ENCODE peak calls at places on chromosome 20, in eight cellular contexts. U, L, Y, M, B, X, S and E are unnamed samples.

GRCh38 chr20:37479925-37480691 is 40.9 kb upstream of the NNAT start:
- DNase-seq in M (peak), Y (no peak), X (no peak), L (no peak), U (no peak), S (no peak), B (no peak), E (no peak)

GRCh38 chr20:59958626-59959025 is 403 bp downstream of the CDH26 start:
- DNase-seq in U (no peak), M (no peak), L (no peak), Y (no peak), B (no peak), X (no peak), S (no peak), E (no peak)

GRCh38 chr20:36932476-36933426 is 18.8 kb downstream of the SAMHD1 start:
- DNase-seq in M (no peak), U (no peak), Y (peak), B (no peak), S (peak), X (no peak), L (peak), E (no peak)

GRCh38 chr20:11516448-11516847 is 401.2 kb upstream of the BTBD3 start:
- DNase-seq in L (no peak), M (no peak), X (no peak), S (no peak), U (no peak), Y (no peak), B (no peak), E (no peak)

GRCh38 chr20:58188496-58188895 is 40.0 kb downstream of the ANKRD60 start:
- DNase-seq in B (no peak), X (no peak), U (no peak), L (no peak), S (no peak), M (no peak), Y (no peak), E (no peak)

GRCh38 chr20:4406627-4407026 is 315.1 kb upstream of the PRND start:
- DNase-seq in U (no peak), X (no peak), Y (peak), B (no peak), S (peak), L (peak), M (no peak), E (no peak)

GRCh38 chr20:25246182-25246943 is 1.5 kb upstream of the PYGB start:
- DNase-seq in S (peak), L (peak), U (no peak), M (no peak), Y (no peak), X (no peak), B (no peak), E (no peak)

GRCh38 chr20:62887147-62887859 is 25.7 kb upstream of the TCFL5 start:
- DNase-seq in Y (peak), U (peak), B (no peak), L (peak), M (no peak), X (no peak), S (peak), E (no peak)

GRCh38 chr20:49775229-49775693 is 37.4 kb upstream of the SLC9A8 start:
- DNase-seq in L (peak), X (peak), Y (peak), S (peak), U (no peak), M (peak), B (no peak), E (peak)

GRCh38 chr20:46011631-46012482 is 3.1 kb downstream of the MMP9 start:
- DNase-seq in L (peak), M (no peak), B (peak), Y (peak), U (no peak), X (peak), S (peak), E (no peak)

GRCh38 chr20:34834459-34834893 is 9.0 kb upstream of the NCOA6 start:
- DNase-seq in L (peak), M (no peak), Y (peak), B (no peak), X (no peak), S (peak), U (no peak), E (no peak)

GRCh38 chr20:50348118-50348517 is 157.5 kb downstream of the CEBPB start:
- DNase-seq in Y (no peak), X (no peak), S (no peak), U (no peak), L (no peak), M (peak), B (no peak), E (no peak)

GRCh38 chr20:46049815-46050214 is 20.8 kb downstream of the SLC12A5 start:
- DNase-seq in U (no peak), B (no peak), S (no peak), Y (no peak), X (no peak), L (no peak), M (no peak), E (no peak)

GRCh38 chr20:20480689-20481088 is 112.8 kb downstream of the INSM1 start:
- DNase-seq in L (peak), U (no peak), X (no peak), Y (peak), S (peak), M (no peak), B (no peak), E (no peak)

GRCh38 chr20:33704197-33704924 is 15.7 kb downstream of the PXMP4 start:
- DNase-seq in Y (no peak), M (no peak), B (no peak), X (no peak), L (peak), S (no peak), U (no peak), E (no peak)

GRCh38 chr20:44695295-44696230 is 19.6 kb upstream of the CCN5 start:
- DNase-seq in M (no peak), X (no peak), U (no peak), B (no peak), L (peak), Y (peak), S (peak), E (no peak)

GRCh38 chr20:50534567-50534966 is 24.4 kb downstream of the PTPN1 start:
- DNase-seq in U (no peak), S (peak), L (peak), X (no peak), B (no peak), Y (peak), M (no peak), E (no peak)

GRCh38 chr20:37686762-37687477 is 6.9 kb upstream of the CTNNBL1 start:
- DNase-seq in L (peak), B (no peak), S (peak), U (no peak), X (no peak), M (no peak), Y (peak), E (no peak)

GRCh38 chr20:58044286-58044685 is 184.2 kb downstream of the ANKRD60 start:
- DNase-seq in B (no peak), X (no peak), Y (no peak), U (no peak), L (no peak), S (no peak), M (no peak), E (no peak)

DNA sequence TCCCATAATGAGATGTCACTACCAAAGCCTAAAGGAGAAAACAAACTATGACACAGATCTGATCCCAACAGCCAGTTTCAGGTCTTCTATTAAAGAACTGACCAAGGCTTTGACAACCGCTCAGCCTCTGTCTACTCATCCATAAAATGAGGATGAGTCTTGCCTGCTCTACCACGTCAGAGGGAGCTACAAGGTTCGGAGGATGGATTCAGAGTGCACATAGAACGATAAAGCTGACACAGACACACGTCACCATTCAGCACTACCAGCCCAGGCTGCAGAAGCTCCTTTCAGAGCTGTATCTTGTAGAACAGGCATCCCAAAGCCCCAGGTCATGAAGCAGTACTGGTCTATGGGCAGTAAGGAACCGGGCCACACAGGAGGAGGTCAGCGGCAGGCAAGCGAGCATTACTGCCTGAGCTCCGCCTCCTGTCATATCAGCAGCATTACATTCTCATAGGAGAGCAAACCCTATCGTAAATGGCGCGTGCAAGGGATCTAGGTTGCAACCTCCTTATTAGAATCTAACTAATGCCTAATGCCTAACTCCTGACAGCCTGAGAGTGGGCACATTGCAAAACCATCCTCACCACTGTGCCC is 25.1 kb downstream of the KIF16B start:
- DNase-seq in L (no peak), X (no peak), U (no peak), M (no peak), Y (no peak), S (no peak), B (no peak), E (no peak)
- TF ChIP-seq CTCF in L (no peak), X (no peak), U (no peak), M (no peak), Y (no peak), S (no peak), B (no peak), E (no peak)

GRCh38 chr20:48453477-48454093 is 374.2 kb downstream of the PREX1 start:
- DNase-seq in B (no peak), L (no peak), M (no peak), S (no peak), U (no peak), X (no peak), Y (no peak), E (no peak)
- TF ChIP-seq CTCF in B (no peak), L (no peak), M (no peak), S (no peak), U (no peak), X (no peak), Y (no peak), E (no peak)

DNA sequence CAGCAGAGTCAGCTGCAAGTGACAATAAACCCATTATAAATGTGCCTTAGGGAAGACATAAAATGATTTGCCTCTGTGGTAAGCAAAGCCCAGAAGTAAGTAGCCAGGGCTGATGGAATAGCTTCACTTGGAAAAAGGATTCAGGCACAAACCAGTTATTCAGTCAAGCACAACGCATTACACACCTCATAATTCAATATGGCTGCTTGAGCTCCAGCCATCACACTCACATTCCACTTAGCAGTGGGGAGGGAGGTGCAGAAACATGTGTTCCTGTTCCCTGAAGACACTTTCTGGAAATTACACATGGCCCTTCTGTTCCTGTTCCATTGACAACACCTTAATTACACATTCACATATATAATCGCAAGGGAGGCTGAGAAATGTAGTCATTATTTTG is 231.3 kb downstream of the PREX1 start:
- DNase-seq in M (no peak), X (no peak), Y (no peak), S (no peak), L (no peak), U (no peak), B (no peak), E (no peak)
- TF ChIP-seq CTCF in M (no peak), X (no peak), Y (no peak), S (no peak), L (no peak), U (no peak), B (no peak), E (no peak)

GRCh38 chr20:859661-860294 is 26.3 kb downstream of the FAM110A start:
- DNase-seq in S (peak), X (no peak), L (peak), M (no peak), B (no peak), Y (peak), U (no peak), E (no peak)
- TF ChIP-seq CTCF in S (no peak), X (no peak), L (peak), M (no peak), B (no peak), Y (peak), U (no peak), E (no peak)

GRCh38 chr20:32206383-32207210 is 946 bp downstream of the PLAGL2 start:
- DNase-seq in S (no peak), M (no peak), Y (no peak), X (no peak), L (no peak), B (no peak), U (no peak), E (no peak)

GRCh38 chr20:32208499-32209154 is 947 bp downstream of the POFUT1 start:
- DNase-seq in B (no peak), S (no peak), Y (no peak), U (no peak), X (no peak), L (no peak), M (no peak), E (no peak)

GRCh38 chr20:32207211-32207625 is 325 bp downstream of the PLAGL2 start:
- DNase-seq in X (no peak), M (no peak), S (no peak), U (no peak), L (no peak), Y (no peak), B (no peak), E (peak)

GRCh38 chr20:32205502-32206382 is 1.8 kb downstream of the PLAGL2 start:
- DNase-seq in M (no peak), X (no peak), L (peak), U (no peak), S (peak), B (no peak), Y (peak), E (no peak)

DNA sequence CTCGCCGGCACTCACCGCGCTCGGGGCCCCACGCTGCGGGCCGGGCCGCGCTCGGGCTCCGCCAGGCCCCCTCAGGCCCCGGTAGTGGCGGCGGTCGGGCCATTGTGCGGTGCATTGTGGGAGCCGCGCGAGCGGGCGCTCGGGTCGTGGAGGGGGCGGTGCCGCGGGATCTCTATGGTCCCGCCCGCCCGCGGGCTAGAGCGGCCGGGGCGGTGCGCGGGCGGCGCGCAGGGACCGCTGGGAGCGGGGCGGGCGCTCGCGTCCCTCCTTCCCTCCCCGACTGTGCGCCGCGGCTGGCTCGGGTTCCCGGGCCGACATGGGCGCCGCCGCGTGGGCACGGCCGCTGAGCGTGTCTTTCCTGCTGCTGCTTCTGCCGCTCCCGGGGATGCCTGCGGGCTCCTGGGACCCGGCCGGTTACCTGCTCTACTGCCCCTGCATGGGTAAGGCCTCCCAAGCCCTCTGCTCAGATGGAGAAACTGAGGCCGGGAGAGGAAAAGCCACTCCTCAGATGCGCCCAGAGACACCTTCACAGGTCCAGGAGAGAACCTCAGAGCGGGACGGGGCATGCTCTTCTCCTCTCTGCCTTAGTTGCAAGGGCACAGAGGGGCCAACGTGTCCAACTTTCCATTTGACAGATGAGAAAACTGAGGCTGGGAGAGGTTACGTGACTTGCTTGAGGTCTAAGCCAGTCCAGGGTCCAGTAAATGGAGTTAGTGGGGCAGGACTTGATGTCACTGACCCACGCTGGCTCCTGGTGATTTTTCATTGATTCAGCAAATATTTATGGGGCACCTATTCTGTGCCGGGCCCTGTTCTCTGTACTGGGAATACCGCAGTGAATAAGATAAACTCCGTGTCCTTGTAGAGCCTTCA is at the start of the genes PLAGL2 and POFUT1:
- DNase-seq in B (peak), X (peak), Y (peak), M (peak), L (peak), U (peak), S (peak), E (peak)
- TF ChIP-seq CTCF in B (peak), X (no peak), Y (peak), M (no peak), L (no peak), U (no peak), S (peak), E (peak)

DNA sequence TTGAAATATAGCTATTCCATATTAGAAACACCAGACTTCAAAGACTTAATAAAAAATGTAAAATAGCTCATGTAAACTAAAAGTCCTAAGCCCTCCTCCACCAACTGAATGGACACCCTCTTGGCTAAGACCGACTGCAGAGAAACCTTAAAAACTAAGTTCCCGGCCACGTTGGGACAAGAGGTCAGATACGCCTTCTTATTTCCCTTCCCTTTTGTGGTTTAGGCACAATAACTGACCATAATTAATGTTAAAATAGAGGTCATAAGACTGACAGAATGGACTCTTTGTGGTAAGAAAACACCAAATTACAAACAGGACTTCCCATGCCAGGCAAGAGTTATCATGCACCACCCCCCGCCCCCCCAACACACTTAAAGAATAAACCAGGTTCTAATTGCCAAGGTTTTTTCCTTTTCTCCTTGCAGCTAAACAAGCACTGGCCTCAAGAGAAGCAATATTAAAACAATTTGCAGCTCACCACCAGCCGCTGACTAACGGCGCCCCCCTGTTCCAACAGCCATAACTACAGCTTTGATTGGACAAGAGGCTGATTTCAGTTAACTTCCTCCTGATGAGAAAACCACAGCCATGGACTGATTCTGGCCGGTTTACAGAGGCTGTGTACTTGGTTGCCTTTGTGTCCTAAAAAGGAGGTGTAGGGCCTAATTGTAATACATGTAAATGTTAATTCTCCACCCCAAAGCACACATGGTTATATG is 10.7 kb upstream of the LAMP5 start:
- DNase-seq in B (no peak), U (no peak), S (peak), X (no peak), L (peak), M (no peak), Y (peak), E (no peak)
- TF ChIP-seq CTCF in B (no peak), U (no peak), S (no peak), X (no peak), L (peak), M (no peak), Y (peak), E (no peak)

DNA sequence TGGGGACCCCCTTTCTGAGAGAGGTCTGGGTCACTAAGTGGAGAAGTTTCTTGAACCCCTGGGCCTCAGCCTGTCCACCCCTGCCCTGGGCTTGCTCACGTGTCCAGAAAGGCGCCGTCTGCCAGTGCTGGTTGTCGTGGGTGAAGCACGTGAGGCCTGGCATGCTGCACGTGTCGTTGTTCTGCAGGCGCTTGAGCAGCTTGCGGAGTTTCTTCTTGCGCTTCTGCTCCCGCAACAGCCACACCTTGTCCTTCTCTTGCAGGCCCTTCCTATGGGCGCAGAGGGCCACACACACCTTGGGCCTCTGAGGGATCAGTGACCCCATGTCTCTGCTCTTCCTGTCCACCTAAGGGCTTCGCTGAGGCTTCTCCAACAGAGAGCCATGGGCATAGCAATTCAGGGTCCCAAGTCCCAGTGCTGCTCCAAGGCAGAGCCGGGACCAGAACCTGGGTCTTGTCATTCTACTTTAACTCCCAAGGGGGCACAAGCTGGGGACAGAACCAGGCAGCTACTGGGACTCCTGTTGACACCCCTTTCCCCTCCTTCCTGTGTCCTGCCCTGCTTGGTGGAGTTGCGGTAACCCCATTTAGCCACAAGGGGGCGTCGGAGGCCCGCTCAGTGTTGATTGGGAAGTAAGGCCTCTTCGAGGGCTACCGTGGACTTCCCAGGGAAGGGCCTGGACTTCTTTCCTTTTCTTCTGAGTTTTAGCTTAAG is 121.8 kb downstream of the SULF2 start:
- DNase-seq in S (peak), U (peak), M (peak), L (peak), Y (peak), B (peak), X (peak), E (peak)
- TF ChIP-seq CTCF in S (peak), U (peak), M (peak), L (peak), Y (peak), B (peak), X (peak), E (peak)

GRCh38 chr20:7926767-7927166 is 13.5 kb downstream of the HAO1 start:
- DNase-seq in Y (peak), L (peak), M (no peak), X (no peak), B (no peak), S (peak), U (no peak), E (no peak)
- TF ChIP-seq CTCF in Y (peak), L (peak), M (peak), X (peak), B (peak), S (peak), U (no peak), E (peak)

GRCh38 chr20:10047427-10047826 is 12.6 kb downstream of the ANKEF1 start:
- DNase-seq in M (no peak), B (no peak), U (no peak), Y (peak), X (peak), L (peak), S (peak), E (peak)
- TF ChIP-seq CTCF in M (no peak), B (no peak), U (no peak), Y (no peak), X (peak), L (peak), S (no peak), E (peak)